ENCODE peak calls at places on chromosomes 2 and 18, in seven cellular contexts. One of them, this sample, is unnamed.

GRCh38 chr2:32711219-32711618 is 83.4 kb downstream of the TTC27 start:
- DNase-seq in heart left ventricle: no peak
- DNase-seq in WERI-Rb-1: no peak
- DNase-seq in AG09309: no peak
- DNase-seq in fibroblast of lung: peak
- DNase-seq in AG04449: no peak
- DNase-seq in mucosa of gallbladder: no peak
- DNase-seq in this sample: peak

GRCh38 chr2:120441744-120442471 is 96.0 kb downstream of the INHBB start:
- DNase-seq in heart left ventricle: no peak
- DNase-seq in WERI-Rb-1: no peak
- DNase-seq in AG09309: no peak
- DNase-seq in fibroblast of lung: peak
- DNase-seq in AG04449: no peak
- DNase-seq in mucosa of gallbladder: peak
- DNase-seq in this sample: no peak

GRCh38 chr2:231709636-231709980 is 1.3 kb downstream of the PTMA start:
- DNase-seq in heart left ventricle: peak
- DNase-seq in WERI-Rb-1: no peak
- DNase-seq in AG09309: no peak
- DNase-seq in fibroblast of lung: no peak
- DNase-seq in AG04449: no peak
- DNase-seq in mucosa of gallbladder: peak
- DNase-seq in this sample: no peak

GRCh38 chr2:55581435-55581834 is 36.0 kb downstream of the PPP4R3B start:
- DNase-seq in heart left ventricle: no peak
- DNase-seq in WERI-Rb-1: no peak
- DNase-seq in AG09309: no peak
- DNase-seq in fibroblast of lung: no peak
- DNase-seq in AG04449: no peak
- DNase-seq in mucosa of gallbladder: no peak
- DNase-seq in this sample: no peak

GRCh38 chr18:13043066-13043465 is 51.9 kb downstream of the CEP192 start:
- DNase-seq in heart left ventricle: no peak
- DNase-seq in WERI-Rb-1: no peak
- DNase-seq in AG09309: no peak
- DNase-seq in fibroblast of lung: no peak
- DNase-seq in AG04449: no peak
- DNase-seq in mucosa of gallbladder: no peak
- DNase-seq in this sample: no peak

GRCh38 chr18:48931680-48932461 is 18.9 kb downstream of the SMAD7 start:
- DNase-seq in heart left ventricle: no peak
- DNase-seq in WERI-Rb-1: no peak
- DNase-seq in AG09309: no peak
- DNase-seq in fibroblast of lung: no peak
- DNase-seq in AG04449: no peak
- DNase-seq in mucosa of gallbladder: no peak
- DNase-seq in this sample: no peak

GRCh38 chr2:32360416-32360815 is 3.6 kb downstream of the BIRC6 start:
- DNase-seq in heart left ventricle: no peak
- DNase-seq in WERI-Rb-1: no peak
- DNase-seq in AG09309: no peak
- DNase-seq in fibroblast of lung: peak
- DNase-seq in AG04449: no peak
- DNase-seq in mucosa of gallbladder: no peak
- DNase-seq in this sample: no peak

GRCh38 chr2:180124273-180124881 is 117.3 kb upstream of the CWC22 start:
- DNase-seq in heart left ventricle: no peak
- DNase-seq in WERI-Rb-1: no peak
- DNase-seq in AG09309: peak
- DNase-seq in fibroblast of lung: peak
- DNase-seq in AG04449: no peak
- DNase-seq in mucosa of gallbladder: no peak
- DNase-seq in this sample: peak

GRCh38 chr2:71620851-71621251 is 167.5 kb downstream of the DYSF start:
- DNase-seq in heart left ventricle: peak
- DNase-seq in WERI-Rb-1: no peak
- DNase-seq in AG09309: no peak
- DNase-seq in fibroblast of lung: no peak
- DNase-seq in AG04449: no peak
- DNase-seq in mucosa of gallbladder: peak
- DNase-seq in this sample: no peak

GRCh38 chr2:160836755-160837154 is 323.5 kb upstream of the TANK start:
- DNase-seq in heart left ventricle: no peak
- DNase-seq in WERI-Rb-1: no peak
- DNase-seq in AG09309: peak
- DNase-seq in fibroblast of lung: peak
- DNase-seq in AG04449: peak
- DNase-seq in mucosa of gallbladder: no peak
- DNase-seq in this sample: peak

GRCh38 chr18:47215554-47216138 is 35.8 kb downstream of the SKOR2 start:
- DNase-seq in heart left ventricle: no peak
- DNase-seq in WERI-Rb-1: peak
- DNase-seq in AG09309: peak
- DNase-seq in fibroblast of lung: peak
- DNase-seq in AG04449: peak
- DNase-seq in mucosa of gallbladder: no peak
- DNase-seq in this sample: peak

GRCh38 chr2:170313636-170314348 is 135.8 kb downstream of the MYO3B start:
- DNase-seq in heart left ventricle: no peak
- DNase-seq in WERI-Rb-1: no peak
- DNase-seq in AG09309: no peak
- DNase-seq in fibroblast of lung: peak
- DNase-seq in AG04449: no peak
- DNase-seq in mucosa of gallbladder: no peak
- DNase-seq in this sample: no peak

GRCh38 chr2:98924038-98924437 is 12.0 kb downstream of the CRACDL start:
- DNase-seq in heart left ventricle: no peak
- DNase-seq in WERI-Rb-1: no peak
- DNase-seq in AG09309: no peak
- DNase-seq in fibroblast of lung: no peak
- DNase-seq in AG04449: no peak
- DNase-seq in mucosa of gallbladder: no peak
- DNase-seq in this sample: no peak

GRCh38 chr2:45874324-45874723 is 222.8 kb downstream of the PRKCE start:
- DNase-seq in heart left ventricle: peak
- DNase-seq in WERI-Rb-1: peak
- DNase-seq in AG09309: no peak
- DNase-seq in fibroblast of lung: no peak
- DNase-seq in AG04449: no peak
- DNase-seq in mucosa of gallbladder: peak
- DNase-seq in this sample: no peak

GRCh38 chr2:183248866-183249567 is 124.8 kb downstream of the NUP35 start:
- DNase-seq in heart left ventricle: no peak
- DNase-seq in WERI-Rb-1: no peak
- DNase-seq in AG09309: no peak
- DNase-seq in fibroblast of lung: peak
- DNase-seq in AG04449: no peak
- DNase-seq in mucosa of gallbladder: no peak
- DNase-seq in this sample: no peak

GRCh38 chr2:179580378-179581146 is 280.9 kb downstream of the ZNF385B start:
- DNase-seq in heart left ventricle: peak
- DNase-seq in WERI-Rb-1: no peak
- DNase-seq in AG09309: no peak
- DNase-seq in fibroblast of lung: peak
- DNase-seq in AG04449: no peak
- DNase-seq in mucosa of gallbladder: no peak
- DNase-seq in this sample: no peak

GRCh38 chr18:48850891-48851302 is 99.9 kb downstream of the SMAD7 start:
- DNase-seq in heart left ventricle: peak
- DNase-seq in WERI-Rb-1: no peak
- DNase-seq in AG09309: no peak
- DNase-seq in fibroblast of lung: peak
- DNase-seq in AG04449: no peak
- DNase-seq in mucosa of gallbladder: peak
- DNase-seq in this sample: no peak

GRCh38 chr2:178386951-178387602 is 63.9 kb downstream of the PRKRA start:
- DNase-seq in heart left ventricle: no peak
- DNase-seq in WERI-Rb-1: no peak
- DNase-seq in AG09309: no peak
- DNase-seq in fibroblast of lung: peak
- DNase-seq in AG04449: no peak
- DNase-seq in mucosa of gallbladder: no peak
- DNase-seq in this sample: no peak

This sample was measured in non-pigmented ciliary epithelial cell.